ENCODE peak calls at places on chromosomes 6 and 20, in seven cellular contexts. One of them, this sample, is unnamed.

GRCh38 chr6:133854167-133854632 is 34.7 kb upstream of the TCF21 start:
- DNase-seq in D341Med: peak; percentile 30
- DNase-seq in choroid plexus epithelial cell: no peak
- DNase-seq in heart left ventricle: no peak
- DNase-seq in stimulated activated naive CD8-positive, alpha-beta T cell treated with anti-CD3 and anti-CD28 coated beads, Interleukin-15, Interleukin-2, amounts not matched to agents 100 U/mL and 50 U/mL, for 24 hours: no peak
- DNase-seq in DMS153: no peak
- DNase-seq in activated naive CD8-positive, alpha-beta T cell treated with anti-CD3 and anti-CD28 coated beads, Interleukin-2, amount 50 U/mL, for 24 hours: no peak
- DNase-seq in this sample: peak; percentile 12

GRCh38 chr6:127893541-127893940 is 7.3 kb downstream of the THEMIS start:
- DNase-seq in D341Med: no peak
- DNase-seq in choroid plexus epithelial cell: no peak
- DNase-seq in heart left ventricle: no peak
- DNase-seq in stimulated activated naive CD8-positive, alpha-beta T cell treated with anti-CD3 and anti-CD28 coated beads, Interleukin-15, Interleukin-2, amounts not matched to agents 100 U/mL and 50 U/mL, for 24 hours: peak; percentile 50
- DNase-seq in DMS153: no peak
- DNase-seq in activated naive CD8-positive, alpha-beta T cell treated with anti-CD3 and anti-CD28 coated beads, Interleukin-2, amount 50 U/mL, for 24 hours: no peak
- DNase-seq in this sample: no peak

GRCh38 chr6:74277749-74278148 is 581.7 kb downstream of the CD109 start:
- DNase-seq in D341Med: no peak
- DNase-seq in choroid plexus epithelial cell: peak; percentile 34
- DNase-seq in heart left ventricle: no peak
- DNase-seq in stimulated activated naive CD8-positive, alpha-beta T cell treated with anti-CD3 and anti-CD28 coated beads, Interleukin-15, Interleukin-2, amounts not matched to agents 100 U/mL and 50 U/mL, for 24 hours: no peak
- DNase-seq in DMS153: peak; percentile 93
- DNase-seq in activated naive CD8-positive, alpha-beta T cell treated with anti-CD3 and anti-CD28 coated beads, Interleukin-2, amount 50 U/mL, for 24 hours: no peak
- DNase-seq in this sample: no peak

GRCh38 chr20:46752639-46753235 is 43.3 kb downstream of the SLC2A10 start:
- DNase-seq in D341Med: peak; percentile 58
- DNase-seq in choroid plexus epithelial cell: peak; percentile 78
- DNase-seq in heart left ventricle: no peak
- DNase-seq in stimulated activated naive CD8-positive, alpha-beta T cell treated with anti-CD3 and anti-CD28 coated beads, Interleukin-15, Interleukin-2, amounts not matched to agents 100 U/mL and 50 U/mL, for 24 hours: peak; percentile 54
- DNase-seq in DMS153: peak; percentile 22
- DNase-seq in activated naive CD8-positive, alpha-beta T cell treated with anti-CD3 and anti-CD28 coated beads, Interleukin-2, amount 50 U/mL, for 24 hours: peak; percentile 55
- DNase-seq in this sample: peak; percentile 29

GRCh38 chr20:12594410-12595130 is 414.2 kb upstream of the SPTLC3 start:
- DNase-seq in D341Med: no peak
- DNase-seq in choroid plexus epithelial cell: peak; percentile 19
- DNase-seq in heart left ventricle: no peak
- DNase-seq in stimulated activated naive CD8-positive, alpha-beta T cell treated with anti-CD3 and anti-CD28 coated beads, Interleukin-15, Interleukin-2, amounts not matched to agents 100 U/mL and 50 U/mL, for 24 hours: no peak
- DNase-seq in DMS153: peak; percentile 59
- DNase-seq in activated naive CD8-positive, alpha-beta T cell treated with anti-CD3 and anti-CD28 coated beads, Interleukin-2, amount 50 U/mL, for 24 hours: no peak
- DNase-seq in this sample: peak; percentile 1

GRCh38 chr6:113875470-113875869 is 18.3 kb downstream of the MARCKS start:
- DNase-seq in D341Med: no peak
- DNase-seq in choroid plexus epithelial cell: peak; percentile 78
- DNase-seq in heart left ventricle: no peak
- DNase-seq in stimulated activated naive CD8-positive, alpha-beta T cell treated with anti-CD3 and anti-CD28 coated beads, Interleukin-15, Interleukin-2, amounts not matched to agents 100 U/mL and 50 U/mL, for 24 hours: no peak
- DNase-seq in DMS153: no peak
- DNase-seq in activated naive CD8-positive, alpha-beta T cell treated with anti-CD3 and anti-CD28 coated beads, Interleukin-2, amount 50 U/mL, for 24 hours: no peak
- DNase-seq in this sample: peak; percentile 50

GRCh38 chr6:47245745-47246371 is 63.8 kb downstream of the TNFRSF21 start:
- DNase-seq in D341Med: no peak
- DNase-seq in choroid plexus epithelial cell: no peak
- DNase-seq in heart left ventricle: no peak
- DNase-seq in stimulated activated naive CD8-positive, alpha-beta T cell treated with anti-CD3 and anti-CD28 coated beads, Interleukin-15, Interleukin-2, amounts not matched to agents 100 U/mL and 50 U/mL, for 24 hours: no peak
- DNase-seq in DMS153: no peak
- DNase-seq in activated naive CD8-positive, alpha-beta T cell treated with anti-CD3 and anti-CD28 coated beads, Interleukin-2, amount 50 U/mL, for 24 hours: no peak
- DNase-seq in this sample: no peak

GRCh38 chr6:163182696-163183095 is 231.8 kb upstream of the QKI start:
- DNase-seq in D341Med: no peak
- DNase-seq in choroid plexus epithelial cell: no peak
- DNase-seq in heart left ventricle: no peak
- DNase-seq in stimulated activated naive CD8-positive, alpha-beta T cell treated with anti-CD3 and anti-CD28 coated beads, Interleukin-15, Interleukin-2, amounts not matched to agents 100 U/mL and 50 U/mL, for 24 hours: no peak
- DNase-seq in DMS153: no peak
- DNase-seq in activated naive CD8-positive, alpha-beta T cell treated with anti-CD3 and anti-CD28 coated beads, Interleukin-2, amount 50 U/mL, for 24 hours: no peak
- DNase-seq in this sample: no peak

GRCh38 chr6:138502546-138502945 is 3.3 kb upstream of the NHSL1 start:
- DNase-seq in D341Med: no peak
- DNase-seq in choroid plexus epithelial cell: no peak
- DNase-seq in heart left ventricle: no peak
- DNase-seq in stimulated activated naive CD8-positive, alpha-beta T cell treated with anti-CD3 and anti-CD28 coated beads, Interleukin-15, Interleukin-2, amounts not matched to agents 100 U/mL and 50 U/mL, for 24 hours: no peak
- DNase-seq in DMS153: no peak
- DNase-seq in activated naive CD8-positive, alpha-beta T cell treated with anti-CD3 and anti-CD28 coated beads, Interleukin-2, amount 50 U/mL, for 24 hours: no peak
- DNase-seq in this sample: no peak

GRCh38 chr6:156776470-156776840 is 723 bp upstream of the ARID1B start:
- DNase-seq in D341Med: no peak
- DNase-seq in choroid plexus epithelial cell: peak; percentile 52
- DNase-seq in heart left ventricle: no peak
- DNase-seq in stimulated activated naive CD8-positive, alpha-beta T cell treated with anti-CD3 and anti-CD28 coated beads, Interleukin-15, Interleukin-2, amounts not matched to agents 100 U/mL and 50 U/mL, for 24 hours: no peak
- DNase-seq in DMS153: no peak
- DNase-seq in activated naive CD8-positive, alpha-beta T cell treated with anti-CD3 and anti-CD28 coated beads, Interleukin-2, amount 50 U/mL, for 24 hours: no peak
- DNase-seq in this sample: peak; percentile 58

GRCh38 chr6:30840084-30840921 is 44.0 kb upstream of the DDR1 start:
- DNase-seq in D341Med: no peak
- DNase-seq in choroid plexus epithelial cell: no peak
- DNase-seq in heart left ventricle: no peak
- DNase-seq in stimulated activated naive CD8-positive, alpha-beta T cell treated with anti-CD3 and anti-CD28 coated beads, Interleukin-15, Interleukin-2, amounts not matched to agents 100 U/mL and 50 U/mL, for 24 hours: no peak
- DNase-seq in DMS153: no peak
- DNase-seq in activated naive CD8-positive, alpha-beta T cell treated with anti-CD3 and anti-CD28 coated beads, Interleukin-2, amount 50 U/mL, for 24 hours: no peak
- DNase-seq in this sample: no peak

GRCh38 chr6:35583893-35584688 is 71.4 kb upstream of the TULP1 start:
- DNase-seq in D341Med: peak; percentile 61
- DNase-seq in choroid plexus epithelial cell: peak; percentile 88
- DNase-seq in heart left ventricle: no peak
- DNase-seq in stimulated activated naive CD8-positive, alpha-beta T cell treated with anti-CD3 and anti-CD28 coated beads, Interleukin-15, Interleukin-2, amounts not matched to agents 100 U/mL and 50 U/mL, for 24 hours: peak; percentile 74
- DNase-seq in DMS153: peak; percentile 58
- DNase-seq in activated naive CD8-positive, alpha-beta T cell treated with anti-CD3 and anti-CD28 coated beads, Interleukin-2, amount 50 U/mL, for 24 hours: peak; percentile 72
- DNase-seq in this sample: peak; percentile 86

GRCh38 chr6:138594749-138595148 is 95.5 kb upstream of the NHSL1 start:
- DNase-seq in D341Med: no peak
- DNase-seq in choroid plexus epithelial cell: no peak
- DNase-seq in heart left ventricle: no peak
- DNase-seq in stimulated activated naive CD8-positive, alpha-beta T cell treated with anti-CD3 and anti-CD28 coated beads, Interleukin-15, Interleukin-2, amounts not matched to agents 100 U/mL and 50 U/mL, for 24 hours: no peak
- DNase-seq in DMS153: no peak
- DNase-seq in activated naive CD8-positive, alpha-beta T cell treated with anti-CD3 and anti-CD28 coated beads, Interleukin-2, amount 50 U/mL, for 24 hours: no peak
- DNase-seq in this sample: no peak

GRCh38 chr6:116766506-116767176 is 1.1 kb upstream of the FAM162B start:
- DNase-seq in D341Med: no peak
- DNase-seq in choroid plexus epithelial cell: peak; percentile 10
- DNase-seq in heart left ventricle: no peak
- DNase-seq in stimulated activated naive CD8-positive, alpha-beta T cell treated with anti-CD3 and anti-CD28 coated beads, Interleukin-15, Interleukin-2, amounts not matched to agents 100 U/mL and 50 U/mL, for 24 hours: no peak
- DNase-seq in DMS153: no peak
- DNase-seq in activated naive CD8-positive, alpha-beta T cell treated with anti-CD3 and anti-CD28 coated beads, Interleukin-2, amount 50 U/mL, for 24 hours: no peak
- DNase-seq in this sample: no peak

GRCh38 chr20:1535420-1536175 is 21.9 kb downstream of the SIRPD start:
- DNase-seq in D341Med: no peak
- DNase-seq in choroid plexus epithelial cell: no peak
- DNase-seq in heart left ventricle: no peak
- DNase-seq in stimulated activated naive CD8-positive, alpha-beta T cell treated with anti-CD3 and anti-CD28 coated beads, Interleukin-15, Interleukin-2, amounts not matched to agents 100 U/mL and 50 U/mL, for 24 hours: no peak
- DNase-seq in DMS153: no peak
- DNase-seq in activated naive CD8-positive, alpha-beta T cell treated with anti-CD3 and anti-CD28 coated beads, Interleukin-2, amount 50 U/mL, for 24 hours: no peak
- DNase-seq in this sample: no peak

GRCh38 chr6:11783524-11784064 is 5.0 kb upstream of the ADTRP start:
- DNase-seq in D341Med: no peak
- DNase-seq in choroid plexus epithelial cell: no peak
- DNase-seq in heart left ventricle: no peak
- DNase-seq in stimulated activated naive CD8-positive, alpha-beta T cell treated with anti-CD3 and anti-CD28 coated beads, Interleukin-15, Interleukin-2, amounts not matched to agents 100 U/mL and 50 U/mL, for 24 hours: no peak
- DNase-seq in DMS153: no peak
- DNase-seq in activated naive CD8-positive, alpha-beta T cell treated with anti-CD3 and anti-CD28 coated beads, Interleukin-2, amount 50 U/mL, for 24 hours: no peak
- DNase-seq in this sample: no peak

GRCh38 chr20:46316984-46317684 is 8.8 kb upstream of the CDH22 start:
- DNase-seq in D341Med: no peak
- DNase-seq in choroid plexus epithelial cell: no peak
- DNase-seq in heart left ventricle: no peak
- DNase-seq in stimulated activated naive CD8-positive, alpha-beta T cell treated with anti-CD3 and anti-CD28 coated beads, Interleukin-15, Interleukin-2, amounts not matched to agents 100 U/mL and 50 U/mL, for 24 hours: no peak
- DNase-seq in DMS153: peak; percentile 33
- DNase-seq in activated naive CD8-positive, alpha-beta T cell treated with anti-CD3 and anti-CD28 coated beads, Interleukin-2, amount 50 U/mL, for 24 hours: no peak
- DNase-seq in this sample: no peak

GRCh38 chr6:159594750-159595117 is 98.3 kb downstream of the SOD2 start:
- DNase-seq in D341Med: no peak
- DNase-seq in choroid plexus epithelial cell: peak; percentile 69
- DNase-seq in heart left ventricle: no peak
- DNase-seq in stimulated activated naive CD8-positive, alpha-beta T cell treated with anti-CD3 and anti-CD28 coated beads, Interleukin-15, Interleukin-2, amounts not matched to agents 100 U/mL and 50 U/mL, for 24 hours: no peak
- DNase-seq in DMS153: no peak
- DNase-seq in activated naive CD8-positive, alpha-beta T cell treated with anti-CD3 and anti-CD28 coated beads, Interleukin-2, amount 50 U/mL, for 24 hours: no peak
- DNase-seq in this sample: peak; percentile 62

GRCh38 chr6:1136415-1136774 is 175.5 kb upstream of the FOXQ1 start:
- DNase-seq in D341Med: peak; percentile 72
- DNase-seq in choroid plexus epithelial cell: peak; percentile 77
- DNase-seq in heart left ventricle: no peak
- DNase-seq in stimulated activated naive CD8-positive, alpha-beta T cell treated with anti-CD3 and anti-CD28 coated beads, Interleukin-15, Interleukin-2, amounts not matched to agents 100 U/mL and 50 U/mL, for 24 hours: no peak
- DNase-seq in DMS153: no peak
- DNase-seq in activated naive CD8-positive, alpha-beta T cell treated with anti-CD3 and anti-CD28 coated beads, Interleukin-2, amount 50 U/mL, for 24 hours: no peak
- DNase-seq in this sample: peak; percentile 90

This sample was measured in foreskin fibroblast.